ENCODE peak calls at places on chromosomes 13 and 19, in four cellular contexts. K is CD4-positive, alpha-beta memory T cell; B is fibroblast of lung; V is heart left ventricle. S is an unnamed sample.

GRCh38 chr13:37194428-37194861 is 89.0 kb upstream of the CSNK1A1L start:
- DNase-seq in K (no peak), B (peak; percentile 54), V (no peak), S (peak; percentile 88)

GRCh38 chr13:107734891-107735620 is 480.3 kb downstream of the LIG4 start:
- DNase-seq in K (no peak), B (no peak), V (no peak), S (no peak)

GRCh38 chr13:30766957-30767603 is 31.7 kb downstream of the ALOX5AP start:
- DNase-seq in K (peak; percentile 37), B (no peak), V (no peak), S (no peak)

GRCh38 chr13:22271963-22272362 is 601.1 kb downstream of the FGF9 start:
- DNase-seq in K (no peak), B (no peak), V (no peak), S (no peak)

GRCh38 chr13:24727731-24728601 is 36.0 kb upstream of the RNF17 start:
- DNase-seq in K (peak; percentile 73), B (peak; percentile 88), V (peak; percentile 44), S (peak; percentile 73)

GRCh38 chr13:33787051-33787591 is 30.8 kb upstream of the RFC3 start:
- DNase-seq in K (peak; percentile 36), B (no peak), V (no peak), S (peak; percentile 7)

GRCh38 chr19:40217921-40218890 is at the start of gene TTC9B:
- DNase-seq in K (peak; percentile 62), B (no peak), V (no peak), S (peak; percentile 14)

GRCh38 chr13:53264751-53265150 is 236.1 kb downstream of the OLFM4 start:
- DNase-seq in K (no peak), B (no peak), V (no peak), S (no peak)

GRCh38 chr19:49684251-49684982 is 5.0 kb upstream of the ADM5 start:
- DNase-seq in K (no peak), B (no peak), V (no peak), S (no peak)

GRCh38 chr13:106103779-106104178 is 431.7 kb downstream of the EFNB2 start:
- DNase-seq in K (no peak), B (no peak), V (no peak), S (no peak)

GRCh38 chr13:50596103-50596502 is 247.4 kb downstream of the DLEU7 start:
- DNase-seq in K (no peak), B (no peak), V (no peak), S (no peak)

GRCh38 chr19:32870154-32870573 is 597 bp upstream of the SLC7A9 start:
- DNase-seq in K (no peak), B (no peak), V (no peak), S (no peak)

GRCh38 chr13:97100821-97101220 is 106.5 kb upstream of the OXGR1 start:
- DNase-seq in K (no peak), B (no peak), V (no peak), S (no peak)

GRCh38 chr13:46211521-46212351 is at the start of gene LRRC63:
- DNase-seq in K (peak; percentile 81), B (peak; percentile 30), V (peak; percentile 81), S (peak; percentile 35)

GRCh38 chr13:103349664-103350063 is 283.4 kb upstream of the SLC10A2 start:
- DNase-seq in K (no peak), B (no peak), V (peak; percentile 32), S (no peak)

GRCh38 chr13:98963917-98964316 is 13.9 kb downstream of the DOCK9 start:
- DNase-seq in K (no peak), B (no peak), V (no peak), S (no peak)

DNA sequence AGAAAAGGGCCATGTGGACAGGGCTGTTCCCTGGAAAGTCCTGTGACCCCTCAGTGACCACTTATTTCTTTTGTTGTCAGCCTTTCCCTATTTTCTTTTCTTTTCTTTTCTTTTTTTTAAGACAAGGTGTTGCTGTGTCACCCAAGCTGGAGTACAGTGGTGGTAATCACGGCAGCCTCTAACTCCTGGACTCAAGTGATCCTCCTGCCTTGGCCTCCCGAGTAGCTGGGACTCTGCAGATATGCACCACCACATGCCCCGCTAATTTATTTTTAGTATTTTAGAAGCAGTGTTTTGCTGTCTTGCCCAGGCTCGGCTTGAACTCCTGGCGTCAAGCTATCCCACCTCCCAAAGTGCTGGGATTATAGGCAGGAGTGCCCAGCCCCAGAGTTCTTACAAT is 1.1 kb upstream of the GPI start:
- DNase-seq in K (no peak), B (no peak), V (no peak), S (no peak)
- H3K4me1 ChIP-seq in K (peaks cover 45% of the 10 kb centered on the region), B (peaks cover 11% of the 10 kb centered on the region), V (peaks cover 14% of the 10 kb centered on the region), S (peaks cover 28% of the 10 kb centered on the region)

GRCh38 chr19:13024126-13024957 is 29.1 kb downstream of the NFIX start:
- DNase-seq in K (no peak), B (no peak), V (no peak), S (peak; percentile 50)
- H3K27ac ChIP-seq in K (no peak overlapping the region), B (peak overlapping the region; percentile 75), V (peak overlapping the region; percentile 96), S (peak overlapping the region; percentile 78)

GRCh38 chr19:46784262-46785053 is 3.9 kb downstream of the SLC1A5 start:
- DNase-seq in K (peak; percentile 22), B (peak; percentile 93), V (peak; percentile 80), S (peak; percentile 95)

GRCh38 chr19:46785980-46786235 is 2.5 kb downstream of the SLC1A5 start:
- DNase-seq in K (no peak), B (no peak), V (no peak), S (no peak)

GRCh38 chr19:46786236-46787039 is 2.0 kb downstream of the SLC1A5 start:
- DNase-seq in K (peak; percentile 76), B (peak; percentile 94), V (peak; percentile 80), S (peak; percentile 82)

GRCh38 chr19:46783670-46784069 is 4.7 kb downstream of the SLC1A5 start:
- DNase-seq in K (no peak), B (no peak), V (no peak), S (no peak)

DNA sequence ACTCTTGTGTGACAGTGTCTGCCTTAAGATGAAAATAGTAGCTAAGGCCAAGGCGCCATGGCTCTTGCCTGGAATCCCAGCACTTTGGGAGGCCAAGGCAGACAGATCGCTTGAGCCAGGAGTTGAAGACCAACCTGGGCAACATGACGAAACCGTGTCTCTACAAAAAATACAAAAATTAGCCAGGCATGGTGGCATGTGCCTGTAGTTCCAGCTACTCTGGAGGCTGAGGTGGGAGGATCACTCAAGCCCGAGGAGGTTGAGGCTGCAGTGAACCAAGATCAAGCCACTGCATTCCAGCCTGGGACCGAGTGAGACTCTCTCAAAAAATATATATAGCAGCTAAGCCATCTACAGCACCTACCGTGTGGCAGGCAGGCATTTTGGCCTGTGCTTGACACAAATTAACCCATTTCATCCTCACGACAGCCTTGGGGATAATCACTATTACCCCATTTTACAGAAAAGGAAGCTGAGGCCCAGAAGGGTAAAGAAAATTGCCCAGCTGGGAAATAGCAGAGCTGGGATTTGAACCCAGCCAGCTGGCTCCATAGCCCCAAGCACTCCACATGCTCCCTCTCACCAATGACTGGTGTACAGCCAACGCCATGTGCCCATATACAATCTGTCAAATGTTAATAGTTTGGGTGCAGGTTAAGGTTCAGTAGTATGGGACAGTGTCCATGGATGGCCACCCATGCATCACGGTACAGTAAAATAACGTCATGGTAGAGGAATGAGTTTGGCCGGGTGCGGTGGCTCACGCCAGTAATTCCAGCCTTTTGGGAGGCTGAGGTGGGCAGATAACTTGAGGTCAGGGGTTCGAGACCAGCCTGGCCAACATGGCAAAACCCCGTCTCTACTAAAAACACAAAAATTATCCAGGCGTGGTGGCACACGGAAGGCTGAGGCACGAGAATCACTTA is 3.1 kb downstream of the SLC1A5 start:
- DNase-seq in K (no peak), B (peak; percentile 21), V (no peak), S (no peak)
- H3K4me1 ChIP-seq in K (peaks cover 50% of the 10 kb centered on the region), B (peaks cover 9% of the 10 kb centered on the region), V (no peaks in the 10 kb centered on the region), S (peaks cover 35% of the 10 kb centered on the region)

DNA sequence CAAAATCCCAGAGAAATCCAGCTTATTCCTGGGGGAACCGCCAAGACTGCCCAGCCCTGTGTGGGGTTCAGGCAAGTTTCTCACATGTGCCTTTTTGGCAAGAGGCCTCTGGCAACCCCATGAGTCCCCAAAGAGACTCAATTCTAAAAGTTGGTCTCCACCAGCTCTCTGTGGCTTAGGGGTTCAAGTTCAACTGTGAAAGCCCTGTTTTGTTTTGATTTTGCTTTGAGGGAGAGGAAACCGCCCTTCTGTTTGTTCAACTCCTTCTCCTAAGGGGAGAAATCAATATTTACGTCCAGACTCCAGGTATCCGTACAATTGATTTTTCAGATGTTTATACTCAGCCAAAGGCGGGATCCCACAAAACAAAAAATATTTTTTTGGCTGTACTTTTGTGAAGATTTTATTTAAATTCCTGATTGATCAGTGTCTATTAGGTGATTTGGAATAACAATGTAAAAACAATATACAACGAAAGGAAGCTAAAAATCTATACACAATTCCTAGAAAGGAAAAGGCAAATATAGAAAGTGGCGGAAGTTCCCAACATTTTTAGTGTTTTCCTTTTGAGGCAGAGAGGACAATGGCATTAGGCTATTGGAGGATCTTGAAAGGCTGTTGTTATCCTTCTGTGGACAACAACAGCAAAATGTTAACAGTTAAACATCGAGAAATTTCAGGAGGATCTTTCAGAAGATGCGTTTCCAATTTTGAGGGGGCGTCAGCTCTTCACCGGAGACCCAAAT is 582 bp upstream of the LDLR start:
- DNase-seq in K (no peak), B (peak; percentile 64), V (no peak), S (no peak)
- H3K27ac ChIP-seq in K (peak overlapping the region; percentile 98), B (peak overlapping the region; percentile 99), V (peak overlapping the region; percentile 97), S (peak overlapping the region; percentile 100)